ENCODE peak calls at places on chromosomes 2 and 18, in seven cellular contexts. A is brain microvascular endothelial cell; G is thoracic aorta; V is CD8-positive, alpha-beta T cell; B is fibroblast of mammary gland; R is GM23248; Z is Peyer's patch. H is an unnamed sample.

GRCh38 chr18:76962851-76963250 is 140.5 kb downstream of the ZNF236 start:
- DNase-seq in A (no peak), G (no peak), V (no peak), B (no peak), R (no peak), Z (no peak), H (no peak)

GRCh38 chr2:190533968-190534309 is 583 bp downstream of the NEMP2 start:
- DNase-seq in A (no peak), G (no peak), V (peak), B (no peak), R (no peak), Z (peak), H (no peak)

GRCh38 chr2:10462178-10463083 is 14.3 kb upstream of the ODC1 start:
- DNase-seq in A (no peak), G (no peak), V (no peak), B (no peak), R (no peak), Z (no peak), H (no peak)

GRCh38 chr2:188909036-188909435 is 65.1 kb upstream of the COL3A1 start:
- DNase-seq in A (no peak), G (no peak), V (no peak), B (peak), R (peak), Z (no peak), H (no peak)

GRCh38 chr18:76406791-76407190 is 88.3 kb downstream of the ZNF516 start:
- DNase-seq in A (no peak), G (no peak), V (no peak), B (no peak), R (no peak), Z (no peak), H (no peak)

GRCh38 chr18:74895686-74896085 is 298.0 kb downstream of the ZNF407 start:
- DNase-seq in A (peak), G (no peak), V (no peak), B (peak), R (peak), Z (no peak), H (no peak)

GRCh38 chr2:57804971-57805370 is 241.6 kb upstream of the VRK2 start:
- DNase-seq in A (no peak), G (no peak), V (no peak), B (no peak), R (no peak), Z (no peak), H (no peak)

GRCh38 chr18:48815182-48815520 is 135.6 kb downstream of the SMAD7 start:
- DNase-seq in A (no peak), G (no peak), V (no peak), B (no peak), R (no peak), Z (peak), H (no peak)

GRCh38 chr2:229096667-229097066 is 174.4 kb downstream of the PID1 start:
- DNase-seq in A (peak), G (no peak), V (no peak), B (no peak), R (no peak), Z (no peak), H (no peak)

GRCh38 chr2:84458436-84459027 is 548 bp downstream of the SUCLG1 start:
- DNase-seq in A (peak), G (no peak), V (peak), B (peak), R (peak), Z (peak), H (no peak)

GRCh38 chr2:128374711-128375413 is 56.2 kb upstream of the HS6ST1 start:
- DNase-seq in A (no peak), G (no peak), V (no peak), B (no peak), R (no peak), Z (no peak), H (no peak)

GRCh38 chr2:30565860-30566358 is 118.9 kb downstream of the LCLAT1 start:
- DNase-seq in A (no peak), G (no peak), V (no peak), B (peak), R (peak), Z (no peak), H (peak)

GRCh38 chr2:134411279-134411827 is 157.5 kb downstream of the MGAT5 start:
- DNase-seq in A (no peak), G (no peak), V (no peak), B (no peak), R (no peak), Z (no peak), H (no peak)

GRCh38 chr2:73823916-73824523 is 4.7 kb upstream of the STAMBP start:
- DNase-seq in A (peak), G (no peak), V (no peak), B (peak), R (peak), Z (no peak), H (peak)

GRCh38 chr2:37816686-37817085 is 108.4 kb upstream of the RMDN2 start:
- DNase-seq in A (no peak), G (no peak), V (no peak), B (no peak), R (no peak), Z (no peak), H (no peak)

GRCh38 chr2:177174456-177174855 is 38.1 kb upstream of the HNRNPA3 start:
- DNase-seq in A (no peak), G (no peak), V (no peak), B (no peak), R (peak), Z (no peak), H (no peak)

GRCh38 chr2:172847188-172847587 is 111.5 kb downstream of the RAPGEF4 start:
- DNase-seq in A (no peak), G (no peak), V (no peak), B (no peak), R (no peak), Z (no peak), H (no peak)

GRCh38 chr2:16082276-16082675 is 141.9 kb downstream of the MYCN start:
- DNase-seq in A (no peak), G (no peak), V (no peak), B (no peak), R (no peak), Z (no peak), H (no peak)

GRCh38 chr2:241067501-241068135 is 34.5 kb downstream of the MTERF4 start:
- DNase-seq in A (no peak), G (no peak), V (no peak), B (no peak), R (no peak), Z (peak), H (no peak)

GRCh38 chr2:240456607-240457222 is 21.3 kb downstream of the GPC1 start:
- DNase-seq in A (no peak), G (no peak), V (no peak), B (no peak), R (no peak), Z (no peak), H (no peak)

GRCh38 chr2:36271266-36271665 is 84.3 kb upstream of the CRIM1 start:
- DNase-seq in A (no peak), G (no peak), V (no peak), B (no peak), R (no peak), Z (no peak), H (no peak)

GRCh38 chr2:8872821-8873432 is 35.5 kb upstream of the KIDINS220 start:
- DNase-seq in A (peak), G (no peak), V (no peak), B (peak), R (peak), Z (no peak), H (peak)

GRCh38 chr2:30865892-30866681 is 58.8 kb upstream of the CAPN13 start:
- DNase-seq in A (no peak), G (no peak), V (no peak), B (no peak), R (no peak), Z (no peak), H (no peak)

GRCh38 chr18:44602845-44603244 is 77.8 kb upstream of the SETBP1 start:
- DNase-seq in A (no peak), G (no peak), V (no peak), B (peak), R (peak), Z (no peak), H (no peak)

GRCh38 chr2:49105506-49105905 is 48.8 kb downstream of the FSHR start:
- DNase-seq in A (no peak), G (no peak), V (no peak), B (no peak), R (no peak), Z (no peak), H (no peak)

GRCh38 chr2:20562540-20563225 is 88.2 kb downstream of the HS1BP3 start:
- DNase-seq in A (no peak), G (no peak), V (no peak), B (peak), R (no peak), Z (no peak), H (no peak)

GRCh38 chr2:105039559-105039958 is 1.7 kb downstream of the MRPS9 start:
- DNase-seq in A (no peak), G (no peak), V (no peak), B (no peak), R (no peak), Z (no peak), H (no peak)
- H3K4me3 ChIP-seq in A (no peak), G (no peak), V (no peak), B (no peak), R (no peak), Z (no peak), H (no peak)

DNA sequence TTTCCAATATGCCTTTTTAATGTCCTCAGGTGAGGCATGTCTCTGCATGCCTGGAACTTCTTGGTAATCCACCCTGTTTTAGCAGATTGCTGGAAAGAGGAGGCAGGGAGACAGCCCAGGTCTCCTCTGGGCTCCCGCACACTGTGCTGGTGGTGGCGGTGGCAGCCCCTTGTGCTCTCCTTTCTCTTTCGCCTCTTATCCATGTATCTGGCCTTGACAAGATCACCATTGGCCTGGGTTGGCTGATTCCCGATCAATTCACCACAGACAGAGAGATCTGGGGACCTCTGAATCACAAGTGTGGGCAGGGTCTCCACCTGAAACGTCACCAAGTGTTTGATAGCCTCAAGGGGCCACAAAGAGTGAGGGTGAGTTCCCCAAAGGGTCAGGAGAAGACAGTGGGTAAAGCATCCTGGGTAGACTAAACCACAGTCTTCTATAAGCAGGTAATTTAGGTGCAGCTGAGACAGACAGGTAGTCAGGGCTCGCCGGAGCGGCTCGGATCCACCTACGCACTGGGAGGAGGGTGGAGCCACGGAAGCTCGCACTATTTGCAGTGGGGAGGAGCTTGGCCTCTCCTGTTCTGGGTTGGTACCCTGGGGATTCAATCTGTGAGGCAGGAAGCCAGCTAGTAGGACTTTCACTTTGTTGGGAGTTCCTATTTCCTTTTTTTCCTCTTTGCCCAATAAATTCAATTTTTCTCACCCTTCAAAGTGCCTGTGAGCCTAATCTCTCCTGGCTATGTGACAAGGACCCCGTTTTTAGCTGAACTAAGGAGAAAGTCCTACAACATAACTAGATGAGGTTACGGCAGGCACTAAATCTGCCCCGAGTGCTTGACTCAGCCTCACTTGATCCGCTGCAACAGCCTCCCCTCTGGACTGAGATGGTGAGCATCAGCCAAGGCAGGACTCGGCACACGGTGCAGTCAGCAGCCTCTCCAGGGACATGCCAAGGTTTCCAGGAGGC is 57.6 kb downstream of the SLC4A3 start:
- DNase-seq in A (peak), G (peak), V (peak), B (peak), R (peak), Z (peak), H (peak)
- H3K4me3 ChIP-seq in A (peak), G (peak), V (peak), B (peak), R (peak), Z (peak), H (peak)

GRCh38 chr2:239159476-239159911 is 241.3 kb downstream of the HDAC4 start:
- DNase-seq in A (no peak), G (no peak), V (no peak), B (no peak), R (no peak), Z (no peak), H (no peak)
- H3K4me3 ChIP-seq in A (no peak), G (no peak), V (no peak), B (no peak), R (no peak), Z (no peak), H (no peak)

GRCh38 chr18:61528961-61529360 is 195.7 kb downstream of the CDH20 start:
- DNase-seq in A (no peak), G (no peak), V (no peak), B (no peak), R (no peak), Z (no peak), H (no peak)
- H3K4me3 ChIP-seq in A (no peak), G (no peak), V (no peak), B (no peak), R (no peak), Z (no peak), H (no peak)

GRCh38 chr2:221570321-221571107 is 1.6 kb downstream of the EPHA4 start:
- DNase-seq in A (peak), G (no peak), V (peak), B (peak), R (peak), Z (no peak), H (no peak)
- H3K4me3 ChIP-seq in A (peak), G (peak), V (peak), B (peak), R (peak), Z (peak), H (peak)

GRCh38 chr18:65968605-65969004 is 217.8 kb downstream of the CDH7 start:
- DNase-seq in A (no peak), G (no peak), V (no peak), B (no peak), R (no peak), Z (no peak), H (no peak)
- H3K4me3 ChIP-seq in A (no peak), G (no peak), V (no peak), B (no peak), R (no peak), Z (no peak), H (no peak)

GRCh38 chr18:2978626-2979025 is 34.3 kb downstream of the LPIN2 start:
- DNase-seq in A (peak), G (no peak), V (no peak), B (peak), R (peak), Z (no peak), H (peak)
- H3K4me3 ChIP-seq in A (peak), G (peak), V (peak), B (peak), R (peak), Z (no peak), H (peak)

GRCh38 chr2:218607436-218608115 is at the start of gene PLCD4:
- DNase-seq in A (peak), G (peak), V (no peak), B (peak), R (peak), Z (no peak), H (peak)
- H3K4me3 ChIP-seq in A (peak), G (peak), V (no peak), B (peak), R (peak), Z (no peak), H (peak)

GRCh38 chr2:192035731-192036442 is 158.8 kb downstream of the TMEFF2 start:
- DNase-seq in A (peak), G (no peak), V (no peak), B (peak), R (peak), Z (no peak), H (no peak)

GRCh38 chr2:192042126-192042525 is 152.6 kb downstream of the TMEFF2 start:
- DNase-seq in A (no peak), G (no peak), V (no peak), B (no peak), R (no peak), Z (no peak), H (no peak)

GRCh38 chr2:192043216-192043870 is 151.4 kb downstream of the TMEFF2 start:
- DNase-seq in A (no peak), G (no peak), V (no peak), B (no peak), R (no peak), Z (no peak), H (no peak)

GRCh38 chr2:192038152-192038551 is 156.6 kb downstream of the TMEFF2 start:
- DNase-seq in A (no peak), G (no peak), V (no peak), B (no peak), R (no peak), Z (no peak), H (no peak)
- H3K4me3 ChIP-seq in A (no peak), G (no peak), V (no peak), B (no peak), R (no peak), Z (no peak), H (no peak)